ENCODE peak calls at places on chromosomes 4 and X, in ten cellular contexts. S, P, C, O, U, Y, N, Z, E and G are unnamed samples.

GRCh38 chr4:176193898-176194297 is 1.5 kb downstream of the SPATA4 start:
- DNase-seq in P (no peak), Y (peak), E (no peak), N (no peak), Z (peak), C (no peak), U (peak), O (peak), S (peak), G (no peak)

GRCh38 chr4:128322311-128322710 is 34.7 kb upstream of the PGRMC2 start:
- DNase-seq in C (no peak), O (no peak), S (peak), Y (peak), P (no peak), N (no peak), E (no peak), U (no peak), Z (no peak), G (no peak)

GRCh38 chrX:105375816-105376215 is 155.3 kb upstream of the TEX13A start:
- DNase-seq in P (no peak), Y (peak), Z (no peak), U (no peak), N (no peak), S (peak), O (no peak), E (no peak), C (no peak), G (no peak)

GRCh38 chr4:107689912-107690587 is 30.0 kb downstream of the PAPSS1 start:
- DNase-seq in N (no peak), O (no peak), Z (no peak), Y (peak), U (no peak), S (peak), C (no peak), E (no peak), P (no peak), G (no peak)

GRCh38 chr4:41991916-41992767 is 1.8 kb downstream of the SLC30A9 start:
- DNase-seq in E (no peak), O (no peak), Y (peak), Z (no peak), P (no peak), C (no peak), U (no peak), N (no peak), S (no peak), G (no peak)

GRCh38 chrX:45164021-45164621 is 36.6 kb downstream of the DIPK2B start:
- DNase-seq in S (no peak), E (no peak), O (no peak), U (no peak), C (no peak), N (peak), Z (no peak), P (no peak), Y (peak), G (no peak)

GRCh38 chrX:57905141-57905540 is 5.1 kb downstream of the ZXDA start:
- DNase-seq in C (no peak), Z (no peak), O (no peak), S (no peak), N (no peak), P (no peak), U (no peak), E (no peak), Y (peak), G (no peak)

GRCh38 chr4:172813359-172813923 is 355.2 kb upstream of the GALNT7 start:
- DNase-seq in O (no peak), P (no peak), Z (no peak), N (no peak), C (no peak), S (peak), Y (no peak), U (no peak), E (no peak), G (no peak)

GRCh38 chr4:24781999-24782745 is 13.2 kb upstream of the SOD3 start:
- DNase-seq in P (no peak), N (no peak), S (peak), O (no peak), Y (no peak), E (no peak), U (no peak), C (no peak), Z (no peak), G (no peak)

GRCh38 chr4:158538176-158538575 is 16.5 kb downstream of the RXFP1 start:
- DNase-seq in Z (no peak), S (no peak), P (no peak), N (no peak), U (no peak), O (no peak), C (no peak), Y (peak), E (no peak), G (peak)

GRCh38 chrX:19772759-19773623 is 114.4 kb downstream of the SH3KBP1 start:
- DNase-seq in S (no peak), C (no peak), O (no peak), U (no peak), Z (no peak), P (no peak), Y (no peak), N (no peak), E (no peak), G (no peak)

GRCh38 chr4:42519803-42520417 is 122.6 kb downstream of the SHISA3 start:
- DNase-seq in S (peak), C (peak), E (no peak), Y (peak), N (peak), O (peak), U (peak), P (peak), Z (peak), G (peak)

GRCh38 chr4:118398226-118399090 is 45.7 kb upstream of the PRSS12 start:
- DNase-seq in U (no peak), Z (no peak), N (no peak), P (no peak), E (no peak), S (no peak), O (no peak), C (no peak), Y (no peak), G (no peak)

GRCh38 chrX:1093112-1093511 is 119.3 kb downstream of the CRLF2 start:
- DNase-seq in C (no peak), S (no peak), Z (peak), N (no peak), O (peak), U (peak), Y (no peak), E (no peak), P (no peak), G (no peak)

GRCh38 chrX:34371740-34372139 is 239.6 kb upstream of the FAM47A start:
- DNase-seq in P (no peak), Y (no peak), U (no peak), S (no peak), E (no peak), O (no peak), N (no peak), Z (no peak), C (no peak), G (no peak)

GRCh38 chr4:48141048-48141447 is 7.0 kb upstream of the TXK start:
- DNase-seq in S (peak), U (no peak), O (no peak), N (no peak), C (no peak), Z (no peak), P (peak), Y (peak), E (no peak), G (peak)

GRCh38 chr4:96194993-96195392 is 355.1 kb downstream of the PDHA2 start:
- DNase-seq in P (no peak), U (no peak), S (peak), N (no peak), O (no peak), Z (no peak), Y (no peak), C (no peak), E (no peak), G (no peak)

GRCh38 chr4:80237992-80238391 is 28.5 kb upstream of the FGF5 start:
- DNase-seq in P (no peak), E (no peak), N (no peak), S (peak), C (no peak), Z (no peak), U (no peak), O (no peak), Y (peak), G (no peak)

GRCh38 chr4:73661646-73662119 is 41.4 kb upstream of the RASSF6 start:
- DNase-seq in E (no peak), N (no peak), P (no peak), C (no peak), U (no peak), O (no peak), S (peak), Z (no peak), Y (peak), G (peak)

GRCh38 chr4:152950402-152951274 is 14.5 kb downstream of the FHDC1 start:
- DNase-seq in S (no peak), E (no peak), N (no peak), C (no peak), U (no peak), O (no peak), P (no peak), Y (no peak), Z (no peak), G (no peak)

GRCh38 chr4:107930821-107931774 is at the start of gene CYP2U1:
- DNase-seq in O (peak), E (peak), Y (peak), U (peak), P (peak), S (peak), C (peak), Z (peak), N (peak), G (peak)

GRCh38 chr4:83484500-83485431 is at the start of gene ABRAXAS1:
- DNase-seq in E (peak), S (peak), O (peak), C (peak), U (peak), Z (peak), N (peak), Y (peak), P (peak), G (peak)

GRCh38 chrX:40663880-40664630 is 16.7 kb upstream of the CXorf38 start:
- DNase-seq in C (no peak), S (no peak), N (no peak), E (peak), U (no peak), O (no peak), Y (peak), Z (no peak), P (peak), G (peak)

GRCh38 chr4:127124919-127125318 is 507.8 kb upstream of the INTU start:
- DNase-seq in N (no peak), Z (no peak), P (no peak), S (peak), U (no peak), O (no peak), Y (peak), E (no peak), C (no peak), G (peak)

GRCh38 chr4:98506462-98507132 is 151.8 kb downstream of the TSPAN5 start:
- DNase-seq in C (no peak), S (no peak), E (no peak), N (no peak), Z (no peak), U (no peak), Y (no peak), P (peak), O (no peak), G (peak)

GRCh38 chrX:104370089-104370488 is 115.4 kb upstream of the ESX1 start:
- DNase-seq in Y (peak), P (peak), N (no peak), E (peak), S (peak), O (no peak), Z (no peak), C (no peak), U (no peak), G (peak)

GRCh38 chr4:7699040-7699439 is 240.6 kb downstream of the AFAP1 start:
- DNase-seq in E (no peak), Z (no peak), S (no peak), C (no peak), Y (peak), O (no peak), N (no peak), P (no peak), U (no peak), G (no peak)

GRCh38 chr4:20288846-20289512 is 37.3 kb downstream of the SLIT2 start:
- DNase-seq in P (no peak), N (no peak), O (no peak), E (no peak), C (no peak), Z (no peak), S (no peak), U (no peak), Y (peak), G (no peak)